ENCODE peak calls at places on chromosomes 5 and 9, in six cellular contexts. F is lung; W is upper lobe of left lung; G is neural progenitor cell; Z is CD4-positive, alpha-beta T cell; A is A549. M is an unnamed sample.
A peak's percentile ranks its signal among the peaks of the same experiment; 100 is the strongest.

GRCh38 chr5:140182075-140182709 is 7.2 kb downstream of the CYSTM1 start:
- DNase-seq in Z (no peak), G (no peak), W (peak; percentile 31), F (no peak), A (no peak), M (no peak)

GRCh38 chr5:172086312-172086975 is 80.0 kb upstream of the FBXW11 start:
- DNase-seq in G (no peak), A (no peak), W (peak; percentile 18), Z (no peak), F (no peak), M (peak; percentile 65)

GRCh38 chr5:75965292-75965691 is 117.9 kb upstream of the SV2C start:
- DNase-seq in G (no peak), A (no peak), F (no peak), Z (no peak), W (no peak), M (no peak)

GRCh38 chr9:109520475-109521132 is 22.5 kb upstream of the PTPN3 start:
- DNase-seq in F (peak; percentile 66), Z (no peak), A (peak; percentile 81), G (peak; percentile 85), W (peak; percentile 53), M (peak; percentile 92)

GRCh38 chr9:764986-765385 is 76.5 kb upstream of the DMRT1 start:
- DNase-seq in Z (no peak), A (no peak), G (no peak), W (no peak), F (no peak), M (peak; percentile 44)

GRCh38 chr9:74742792-74743389 is 144.8 kb downstream of the TRPM6 start:
- DNase-seq in W (no peak), G (peak; percentile 61), F (no peak), Z (no peak), A (peak; percentile 15), M (peak; percentile 70)

GRCh38 chr5:68408345-68408871 is 192.9 kb downstream of the PIK3R1 start:
- DNase-seq in F (no peak), A (no peak), W (no peak), Z (no peak), G (no peak), M (no peak)

GRCh38 chr5:17257705-17258273 is 40.4 kb downstream of the BASP1 start:
- DNase-seq in G (peak; percentile 58), W (no peak), F (no peak), Z (no peak), A (no peak), M (no peak)

GRCh38 chr9:99030082-99030481 is 74.8 kb upstream of the TGFBR1 start:
- DNase-seq in W (no peak), G (no peak), F (no peak), A (no peak), Z (no peak), M (no peak)

GRCh38 chr9:129995409-129996160 is 47.4 kb downstream of the FNBP1 start:
- DNase-seq in A (no peak), G (no peak), W (peak; percentile 43), F (no peak), Z (no peak), M (no peak)

GRCh38 chr9:82829818-82830217 is 233.1 kb downstream of the RASEF start:
- DNase-seq in F (no peak), A (no peak), W (no peak), G (no peak), Z (no peak), M (no peak)

GRCh38 chr9:97562542-97562941 is 61.1 kb downstream of the TMOD1 start:
- DNase-seq in Z (no peak), F (no peak), A (no peak), W (no peak), G (no peak), M (no peak)

GRCh38 chr9:90189306-90189705 is 453.3 kb downstream of the DIRAS2 start:
- DNase-seq in W (no peak), G (no peak), F (no peak), A (no peak), Z (no peak), M (no peak)

GRCh38 chr9:96214639-96215038 is 87.3 kb downstream of the HSD17B3 start:
- DNase-seq in A (no peak), G (peak; percentile 46), W (no peak), F (no peak), Z (no peak), M (no peak)

GRCh38 chr5:43631182-43631910 is 28.4 kb downstream of the NNT start:
- DNase-seq in A (peak; percentile 47), W (peak; percentile 32), G (peak; percentile 93), F (peak; percentile 41), Z (peak; percentile 8), M (peak; percentile 79)

GRCh38 chr9:130110166-130110565 is 56.5 kb downstream of the GPR107 start:
- DNase-seq in Z (no peak), G (no peak), W (no peak), A (no peak), F (no peak), M (peak; percentile 68)

GRCh38 chr5:161530700-161531099 is 15.8 kb downstream of the GABRB2 start:
- DNase-seq in F (no peak), Z (no peak), W (no peak), G (peak; percentile 27), A (no peak), M (no peak)

GRCh38 chr5:96279796-96280542 is 153.1 kb downstream of the PCSK1 start:
- DNase-seq in F (no peak), W (no peak), G (no peak), Z (no peak), A (peak; percentile 11), M (no peak)

GRCh38 chr9:2859776-2860379 is 16.0 kb upstream of the PUM3 start:
- DNase-seq in W (peak; percentile 53), G (peak; percentile 83), Z (peak; percentile 21), A (peak; percentile 61), F (peak; percentile 59), M (peak; percentile 92)

GRCh38 chr5:160116991-160117390 is 2.3 kb downstream of the PWWP2A start:
- DNase-seq in G (no peak), W (no peak), A (no peak), Z (no peak), F (no peak), M (no peak)

GRCh38 chr5:160119142-160119904 is at the start of gene PWWP2A:
- DNase-seq in F (peak; percentile 100), G (peak; percentile 100), A (peak; percentile 99), W (peak; percentile 98), Z (peak; percentile 97), M (peak; percentile 99)

GRCh38 chr5:160118349-160119141 is 705 bp downstream of the PWWP2A start:
- DNase-seq in A (peak; percentile 44), G (no peak), F (peak; percentile 54), W (peak; percentile 55), Z (peak; percentile 46), M (peak; percentile 67)

DNA sequence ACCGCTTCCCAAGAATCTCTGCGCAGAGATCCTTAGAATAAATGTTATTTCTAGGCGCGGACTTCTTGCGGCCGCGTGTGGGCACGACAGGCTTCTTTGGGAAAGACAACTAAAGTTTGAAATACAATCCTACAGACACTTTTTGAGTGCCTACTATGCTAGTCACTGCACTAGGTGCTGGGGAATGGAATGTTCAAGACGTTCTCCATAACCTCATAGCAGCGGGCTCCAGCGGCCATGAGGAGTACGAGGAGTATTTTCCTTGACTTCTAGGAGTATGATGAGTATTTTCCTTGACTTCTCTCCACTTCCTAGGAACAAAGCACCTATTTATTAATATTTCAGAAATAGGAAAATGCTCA is 636 bp upstream of the PWWP2A start:
- DNase-seq in A (no peak), W (no peak), G (no peak), F (no peak), Z (no peak), M (no peak)
- TF ChIP-seq CTCF in A (no peak), W (peak; percentile 66), G (peak; percentile 23), F (no peak), Z (no peak), M (peak; percentile 56)

GRCh38 chr5:110726249-110727024 is at the start of gene TMEM232:
- DNase-seq in G (peak; percentile 87), Z (peak; percentile 68), F (peak; percentile 80), W (peak; percentile 88), A (peak; percentile 21), M (peak; percentile 92)

GRCh38 chr5:110727025-110727314 is 499 bp upstream of the TMEM232 start:
- DNase-seq in G (peak; percentile 5), W (no peak), F (no peak), A (no peak), Z (no peak), M (no peak)
- TF ChIP-seq CTCF in G (peak; percentile 30), W (no peak), F (no peak), A (no peak), Z (peak; percentile 42), M (peak; percentile 66)

GRCh38 chr5:94785111-94785510 is 166.6 kb downstream of the SLF1 start:
- DNase-seq in A (no peak), F (no peak), Z (no peak), W (no peak), G (no peak), M (no peak)
- TF ChIP-seq CTCF in A (no peak), F (no peak), Z (no peak), W (no peak), G (peak; percentile 30), M (peak; percentile 55)

DNA sequence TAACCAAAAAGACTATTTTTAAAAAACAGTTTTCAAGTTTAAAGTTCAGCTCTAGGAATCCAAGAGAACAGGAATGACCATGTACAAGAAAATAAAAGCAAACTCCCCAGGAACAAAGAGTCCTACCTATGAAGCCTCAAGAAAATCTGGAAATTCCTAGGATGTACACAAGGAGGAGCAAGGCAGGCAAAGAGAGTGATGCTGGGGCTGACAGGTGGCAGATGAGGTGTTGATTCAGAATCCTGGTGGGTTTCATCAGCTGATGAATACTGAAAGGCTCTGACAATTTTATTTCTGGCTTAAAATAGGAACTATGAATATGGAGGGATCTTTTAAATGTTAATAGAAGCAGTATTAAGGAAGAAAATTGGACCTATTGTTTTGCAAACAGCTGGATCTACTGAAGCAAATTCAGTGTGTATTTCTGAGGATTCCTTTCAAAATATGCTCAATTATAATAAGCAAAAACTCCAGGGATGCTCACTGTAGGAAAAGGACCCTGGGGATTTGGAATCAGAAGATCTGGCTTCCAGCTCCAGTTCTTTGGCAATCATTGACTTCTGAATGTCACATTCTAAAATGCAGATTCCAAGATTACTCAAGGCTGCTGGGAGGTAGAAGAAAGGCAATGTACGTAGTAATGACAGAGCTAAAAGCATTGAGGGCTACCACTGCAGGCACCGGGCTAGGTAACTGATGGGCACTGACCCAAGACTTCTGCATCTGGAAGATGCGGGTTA is 28.0 kb upstream of the SH3RF2 start:
- DNase-seq in W (no peak), G (peak; percentile 37), F (no peak), Z (no peak), A (peak; percentile 21), M (no peak)
- TF ChIP-seq CTCF in W (no peak), G (peak; percentile 47), F (no peak), Z (no peak), A (peak; percentile 52), M (peak; percentile 74)

GRCh38 chr5:9339206-9339818 is 206.6 kb downstream of the SEMA5A start:
- DNase-seq in F (no peak), W (no peak), G (peak; percentile 6), A (no peak), Z (no peak), M (peak; percentile 72)
- TF ChIP-seq CTCF in F (no peak), W (no peak), G (peak; percentile 55), A (no peak), Z (no peak), M (peak; percentile 75)

DNA sequence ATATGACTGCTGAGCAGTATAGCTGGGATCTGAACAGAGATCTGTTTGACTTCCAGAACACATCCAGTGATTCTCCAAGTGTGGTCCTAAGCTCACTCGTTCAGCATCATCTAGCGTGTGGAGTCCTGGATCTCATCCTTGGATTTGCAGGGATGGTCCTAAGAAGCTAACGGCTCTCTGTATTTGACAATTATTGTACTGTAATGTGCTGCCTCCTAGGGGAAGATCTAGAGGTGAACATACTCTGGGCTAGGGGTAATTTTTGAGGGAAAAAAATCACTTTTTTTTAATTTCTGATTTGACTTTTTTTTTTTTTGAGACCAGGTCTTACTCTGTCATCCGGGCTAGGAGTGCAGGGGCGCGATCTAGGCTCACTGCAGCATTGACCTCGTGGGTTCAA is 1.5 kb downstream of the SLC26A2 start:
- DNase-seq in F (no peak), W (no peak), G (peak; percentile 27), A (peak; percentile 80), Z (no peak), M (peak; percentile 57)
- TF ChIP-seq CTCF in F (peak; percentile 6), W (peak; percentile 37), G (peak; percentile 50), A (peak; percentile 87), Z (peak; percentile 18), M (peak; percentile 74)